ENCODE peak calls at places on chromosomes 16 and 17, in six cellular contexts. H is Caco-2, V is lower leg skin, G is fibroblast of pulmonary artery, W is NCI-H1092 treated with DMSO at 0.1 percent for 48 hours, F is iPS-NIHi11. Y is an unnamed sample.

GRCh38 chr17:5500247-5500803 is 14.0 kb downstream of the MIS12 start:
- DNase-seq in H (no peak), V (no peak), G (no peak), W (peak; percentile 18), F (no peak), Y (no peak)

GRCh38 chr16:58589311-58589890 is 40.2 kb downstream of the CNOT1 start:
- DNase-seq in H (no peak), V (no peak), G (no peak), W (no peak), F (no peak), Y (no peak)

GRCh38 chr16:9258423-9259051 is 167.1 kb downstream of the HAPSTR1 start:
- DNase-seq in H (peak; percentile 41), V (no peak), G (peak; percentile 3), W (peak; percentile 3), F (peak; percentile 79), Y (no peak)

GRCh38 chr17:80818871-80819270 is 172.8 kb upstream of the CHMP6 start:
- DNase-seq in H (peak; percentile 14), V (peak; percentile 40), G (no peak), W (no peak), F (no peak), Y (peak; percentile 49)

GRCh38 chr16:88264641-88265285 is 118.0 kb upstream of the ZNF469 start:
- DNase-seq in H (peak; percentile 87), V (peak; percentile 100), G (peak; percentile 91), W (no peak), F (peak; percentile 58), Y (peak; percentile 97)

GRCh38 chr17:35243459-35244204 is 760 bp downstream of the SLFN5 start:
- DNase-seq in H (no peak), V (peak; percentile 90), G (peak; percentile 65), W (no peak), F (peak; percentile 17), Y (peak; percentile 80)

GRCh38 chr17:81035389-81036127 is 607 bp downstream of the BAIAP2 start:
- DNase-seq in H (no peak), V (no peak), G (no peak), W (no peak), F (peak; percentile 64), Y (no peak)

GRCh38 chr17:50763716-50764450 is 3.4 kb downstream of the ANKRD40CL start:
- DNase-seq in H (peak; percentile 86), V (no peak), G (no peak), W (no peak), F (no peak), Y (no peak)

GRCh38 chr16:88982286-88983084 is 5.5 kb upstream of the CBFA2T3 start:
- DNase-seq in H (no peak), V (no peak), G (no peak), W (no peak), F (no peak), Y (no peak)

GRCh38 chr16:82655720-82656500 is 29.1 kb downstream of the CDH13 start:
- DNase-seq in H (no peak), V (no peak), G (no peak), W (no peak), F (no peak), Y (no peak)

GRCh38 chr17:58388302-58389190 is 28.8 kb downstream of the RNF43 start:
- DNase-seq in H (no peak), V (no peak), G (no peak), W (no peak), F (no peak), Y (no peak)

GRCh38 chr16:58502217-58502921 is 2.4 kb downstream of the NDRG4 start:
- DNase-seq in H (peak; percentile 32), V (peak; percentile 60), G (no peak), W (no peak), F (no peak), Y (peak; percentile 40)

Y was measured in suprapubic skin.